ENCODE peak calls at places on chromosomes 6 and 20, in five cellular contexts. One of them, this sample, is unnamed.
A peak's percentile ranks its signal among the peaks of the same experiment; 100 is the strongest.

GRCh38 chr6:42220754-42221153 is 3.1 kb upstream of the MRPS10 start:
- DNase-seq in HCT116: no peak
- DNase-seq in GM23338: no peak
- DNase-seq in PC-3: no peak
- DNase-seq in SK-N-SH: no peak
- DNase-seq in this sample: no peak

GRCh38 chr6:160986831-160987230 is 4.7 kb upstream of the MAP3K4 start:
- DNase-seq in HCT116: no peak
- DNase-seq in GM23338: no peak
- DNase-seq in PC-3: no peak
- DNase-seq in SK-N-SH: no peak
- DNase-seq in this sample: no peak

GRCh38 chr6:34358389-34358906 is 34.0 kb downstream of the NUDT3 start:
- DNase-seq in HCT116: no peak
- DNase-seq in GM23338: no peak
- DNase-seq in PC-3: peak; percentile 51
- DNase-seq in SK-N-SH: peak; percentile 52
- DNase-seq in this sample: no peak

GRCh38 chr20:6925744-6926278 is 158.3 kb downstream of the BMP2 start:
- DNase-seq in HCT116: no peak
- DNase-seq in GM23338: no peak
- DNase-seq in PC-3: no peak
- DNase-seq in SK-N-SH: no peak
- DNase-seq in this sample: no peak

GRCh38 chr6:104940881-104941693 is 15.8 kb upstream of the LIN28B start:
- DNase-seq in HCT116: no peak
- DNase-seq in GM23338: peak; percentile 85
- DNase-seq in PC-3: peak; percentile 16
- DNase-seq in SK-N-SH: peak; percentile 93
- DNase-seq in this sample: no peak

GRCh38 chr6:82554706-82555105 is 191.1 kb downstream of the TPBG start:
- DNase-seq in HCT116: no peak
- DNase-seq in GM23338: no peak
- DNase-seq in PC-3: no peak
- DNase-seq in SK-N-SH: no peak
- DNase-seq in this sample: no peak

GRCh38 chr6:118080547-118080946 is 173.5 kb downstream of the SLC35F1 start:
- DNase-seq in HCT116: peak; percentile 4
- DNase-seq in GM23338: peak; percentile 60
- DNase-seq in PC-3: peak; percentile 4
- DNase-seq in SK-N-SH: peak; percentile 1
- DNase-seq in this sample: no peak

GRCh38 chr20:13800728-13801134 is 15.9 kb downstream of the NDUFAF5 start:
- DNase-seq in HCT116: no peak
- DNase-seq in GM23338: no peak
- DNase-seq in PC-3: peak; percentile 86
- DNase-seq in SK-N-SH: peak; percentile 67
- DNase-seq in this sample: no peak

GRCh38 chr6:144351741-144352140 is 66.6 kb downstream of the UTRN start:
- DNase-seq in HCT116: no peak
- DNase-seq in GM23338: no peak
- DNase-seq in PC-3: no peak
- DNase-seq in SK-N-SH: no peak
- DNase-seq in this sample: no peak

GRCh38 chr6:159875194-159875593 is 15.6 kb upstream of the MAS1 start:
- DNase-seq in HCT116: no peak
- DNase-seq in GM23338: peak; percentile 67
- DNase-seq in PC-3: no peak
- DNase-seq in SK-N-SH: no peak
- DNase-seq in this sample: no peak

GRCh38 chr20:8578191-8578690 is 446.2 kb downstream of the PLCB1 start:
- DNase-seq in HCT116: no peak
- DNase-seq in GM23338: no peak
- DNase-seq in PC-3: no peak
- DNase-seq in SK-N-SH: no peak
- DNase-seq in this sample: no peak

GRCh38 chr6:55617272-55617671 is 38.3 kb upstream of the HMGCLL1 start:
- DNase-seq in HCT116: peak; percentile 27
- DNase-seq in GM23338: peak; percentile 72
- DNase-seq in PC-3: peak; percentile 76
- DNase-seq in SK-N-SH: peak; percentile 16
- DNase-seq in this sample: peak; percentile 27

GRCh38 chr20:16115891-16116577 is 457.2 kb downstream of the KIF16B start:
- DNase-seq in HCT116: no peak
- DNase-seq in GM23338: peak; percentile 2
- DNase-seq in PC-3: no peak
- DNase-seq in SK-N-SH: no peak
- DNase-seq in this sample: no peak

GRCh38 chr6:13866291-13866690 is 51.9 kb upstream of the MCUR1 start:
- DNase-seq in HCT116: no peak
- DNase-seq in GM23338: no peak
- DNase-seq in PC-3: no peak
- DNase-seq in SK-N-SH: no peak
- DNase-seq in this sample: no peak

GRCh38 chr6:109446072-109446471 is 5.5 kb downstream of the SMPD2 start:
- DNase-seq in HCT116: no peak
- DNase-seq in GM23338: no peak
- DNase-seq in PC-3: no peak
- DNase-seq in SK-N-SH: no peak
- DNase-seq in this sample: no peak

GRCh38 chr6:138844203-138844602 is 48.3 kb downstream of the ECT2L start:
- DNase-seq in HCT116: no peak
- DNase-seq in GM23338: peak; percentile 38
- DNase-seq in PC-3: no peak
- DNase-seq in SK-N-SH: no peak
- DNase-seq in this sample: no peak

GRCh38 chr6:143061597-143062385 is 1.1 kb downstream of the AIG1 start:
- DNase-seq in HCT116: no peak
- DNase-seq in GM23338: no peak
- DNase-seq in PC-3: no peak
- DNase-seq in SK-N-SH: no peak
- DNase-seq in this sample: no peak

GRCh38 chr6:89828988-89829590 is 591 bp upstream of the CASP8AP2 start:
- DNase-seq in HCT116: no peak
- DNase-seq in GM23338: peak; percentile 49
- DNase-seq in PC-3: no peak
- DNase-seq in SK-N-SH: no peak
- DNase-seq in this sample: peak; percentile 23

GRCh38 chr6:16216501-16217155 is 21.8 kb upstream of the GMPR start:
- DNase-seq in HCT116: no peak
- DNase-seq in GM23338: peak; percentile 44
- DNase-seq in PC-3: no peak
- DNase-seq in SK-N-SH: no peak
- DNase-seq in this sample: no peak

GRCh38 chr6:74597840-74598239 is 608.0 kb downstream of the COL12A1 start:
- DNase-seq in HCT116: no peak
- DNase-seq in GM23338: no peak
- DNase-seq in PC-3: no peak
- DNase-seq in SK-N-SH: no peak
- DNase-seq in this sample: no peak

GRCh38 chr6:15485875-15486274 is 177.0 kb downstream of the DTNBP1 start:
- DNase-seq in HCT116: no peak
- DNase-seq in GM23338: no peak
- DNase-seq in PC-3: peak; percentile 36
- DNase-seq in SK-N-SH: no peak
- DNase-seq in this sample: no peak

GRCh38 chr6:1325471-1326309 is 13.8 kb downstream of the FOXQ1 start:
- DNase-seq in HCT116: peak; percentile 37
- DNase-seq in GM23338: no peak
- DNase-seq in PC-3: peak; percentile 99
- DNase-seq in SK-N-SH: no peak
- DNase-seq in this sample: no peak

GRCh38 chr20:45857836-45858250 is 429 bp downstream of the ZSWIM3 start:
- DNase-seq in HCT116: no peak
- DNase-seq in GM23338: peak; percentile 76
- DNase-seq in PC-3: no peak
- DNase-seq in SK-N-SH: peak; percentile 66
- DNase-seq in this sample: peak; percentile 43

GRCh38 chr6:31037169-31037568 is 26.9 kb downstream of the MUC22 start:
- DNase-seq in HCT116: no peak
- DNase-seq in GM23338: no peak
- DNase-seq in PC-3: no peak
- DNase-seq in SK-N-SH: no peak
- DNase-seq in this sample: no peak

GRCh38 chr20:31948008-31948407 is 3.8 kb downstream of the PDRG1 start:
- DNase-seq in HCT116: no peak
- DNase-seq in GM23338: no peak
- DNase-seq in PC-3: no peak
- DNase-seq in SK-N-SH: no peak
- DNase-seq in this sample: no peak

GRCh38 chr6:72894091-72894490 is 272.2 kb downstream of the KCNQ5 start:
- DNase-seq in HCT116: no peak
- DNase-seq in GM23338: no peak
- DNase-seq in PC-3: peak; percentile 79
- DNase-seq in SK-N-SH: no peak
- DNase-seq in this sample: no peak

GRCh38 chr6:72886170-72886569 is 264.3 kb downstream of the KCNQ5 start:
- DNase-seq in HCT116: no peak
- DNase-seq in GM23338: no peak
- DNase-seq in PC-3: no peak
- DNase-seq in SK-N-SH: no peak
- DNase-seq in this sample: no peak

GRCh38 chr6:72890233-72890632 is 268.4 kb downstream of the KCNQ5 start:
- DNase-seq in HCT116: no peak
- DNase-seq in GM23338: no peak
- DNase-seq in PC-3: no peak
- DNase-seq in SK-N-SH: no peak
- DNase-seq in this sample: no peak

GRCh38 chr6:72890671-72891070 is 268.8 kb downstream of the KCNQ5 start:
- DNase-seq in HCT116: no peak
- DNase-seq in GM23338: no peak
- DNase-seq in PC-3: no peak
- DNase-seq in SK-N-SH: no peak
- DNase-seq in this sample: no peak
- TF ChIP-seq EZH2phosphoT487 in HCT116: no peak
- TF ChIP-seq EZH2phosphoT487 in GM23338: no peak
- TF ChIP-seq EZH2phosphoT487 in PC-3: no peak
- TF ChIP-seq EZH2phosphoT487 in SK-N-SH: no peak
- TF ChIP-seq EZH2phosphoT487 in this sample: no peak

DNA sequence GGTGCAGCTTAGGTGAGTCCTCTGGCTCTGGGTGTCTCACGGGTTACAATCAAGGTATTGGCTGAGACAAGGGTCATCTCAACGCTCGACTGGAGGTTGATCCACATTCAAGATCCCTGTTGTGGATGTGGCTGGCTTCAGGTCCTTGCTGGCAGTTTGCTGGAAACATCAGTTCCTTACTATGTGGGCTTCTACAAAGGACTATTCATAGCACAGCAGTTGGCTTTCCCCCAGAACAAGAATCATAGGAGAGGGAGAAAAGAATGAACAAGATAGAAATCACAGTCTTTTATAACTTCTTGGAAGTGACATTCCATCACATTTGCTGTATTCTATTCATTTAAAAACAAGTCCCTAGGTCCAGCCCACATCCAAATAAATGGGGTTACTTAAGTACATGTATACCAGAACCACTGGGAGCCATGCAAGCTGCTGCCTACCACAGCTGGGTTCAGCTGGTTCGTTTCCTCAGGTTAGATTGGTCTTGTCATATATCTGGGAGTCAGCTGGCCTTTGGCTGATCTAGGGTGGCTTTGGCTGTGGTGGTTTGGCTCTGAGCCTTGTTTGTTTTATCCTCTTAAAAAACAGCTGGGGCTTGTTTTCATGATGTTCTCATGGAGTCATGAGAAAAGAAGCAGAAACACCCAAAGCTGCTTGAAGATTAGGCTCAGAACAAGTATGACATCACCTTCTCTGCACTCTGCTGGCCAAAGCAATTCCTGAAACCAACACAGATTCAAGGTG is 433.2 kb upstream of the SPTLC3 start:
- DNase-seq in HCT116: no peak
- DNase-seq in GM23338: no peak
- DNase-seq in PC-3: no peak
- DNase-seq in SK-N-SH: no peak
- DNase-seq in this sample: no peak
- TF ChIP-seq EZH2phosphoT487 in HCT116: no peak
- TF ChIP-seq EZH2phosphoT487 in GM23338: no peak
- TF ChIP-seq EZH2phosphoT487 in PC-3: no peak
- TF ChIP-seq EZH2phosphoT487 in SK-N-SH: no peak
- TF ChIP-seq EZH2phosphoT487 in this sample: no peak

GRCh38 chr6:157484181-157484580 is 103.2 kb downstream of the ZDHHC14 start:
- DNase-seq in HCT116: no peak
- DNase-seq in GM23338: no peak
- DNase-seq in PC-3: no peak
- DNase-seq in SK-N-SH: no peak
- DNase-seq in this sample: no peak

GRCh38 chr6:157487110-157487773 is 106.3 kb downstream of the ZDHHC14 start:
- DNase-seq in HCT116: no peak
- DNase-seq in GM23338: no peak
- DNase-seq in PC-3: no peak
- DNase-seq in SK-N-SH: no peak
- DNase-seq in this sample: no peak

GRCh38 chr6:157488058-157488457 is 107.1 kb downstream of the ZDHHC14 start:
- DNase-seq in HCT116: no peak
- DNase-seq in GM23338: no peak
- DNase-seq in PC-3: no peak
- DNase-seq in SK-N-SH: no peak
- DNase-seq in this sample: no peak

GRCh38 chr6:157488635-157489226 is 107.7 kb downstream of the ZDHHC14 start:
- DNase-seq in HCT116: no peak
- DNase-seq in GM23338: no peak
- DNase-seq in PC-3: peak; percentile 3
- DNase-seq in SK-N-SH: peak; percentile 54
- DNase-seq in this sample: no peak

DNA sequence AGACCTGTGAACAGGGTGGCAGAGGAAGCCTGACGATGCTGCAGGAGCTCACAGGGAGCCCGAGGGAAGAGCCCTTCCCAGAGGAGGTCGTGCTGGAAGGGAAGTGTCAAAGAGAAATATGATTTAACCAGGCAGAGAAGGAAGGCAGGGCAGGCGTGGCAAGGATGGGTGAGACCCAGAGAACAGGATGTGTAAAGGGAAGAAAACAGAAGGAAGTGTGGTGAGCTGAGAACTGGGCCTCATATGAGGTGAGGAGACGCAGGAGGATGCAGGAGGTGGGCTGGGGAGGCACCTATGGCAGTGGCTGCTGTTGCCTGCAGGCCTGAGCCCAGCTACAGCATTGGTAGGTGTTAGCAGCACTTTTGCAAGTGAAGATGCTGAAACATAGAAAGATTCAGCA is 105.6 kb downstream of the ZDHHC14 start:
- DNase-seq in HCT116: no peak
- DNase-seq in GM23338: no peak
- DNase-seq in PC-3: no peak
- DNase-seq in SK-N-SH: no peak
- DNase-seq in this sample: no peak
- TF ChIP-seq EZH2phosphoT487 in HCT116: no peak
- TF ChIP-seq EZH2phosphoT487 in GM23338: no peak
- TF ChIP-seq EZH2phosphoT487 in PC-3: no peak
- TF ChIP-seq EZH2phosphoT487 in SK-N-SH: no peak
- TF ChIP-seq EZH2phosphoT487 in this sample: no peak

DNA sequence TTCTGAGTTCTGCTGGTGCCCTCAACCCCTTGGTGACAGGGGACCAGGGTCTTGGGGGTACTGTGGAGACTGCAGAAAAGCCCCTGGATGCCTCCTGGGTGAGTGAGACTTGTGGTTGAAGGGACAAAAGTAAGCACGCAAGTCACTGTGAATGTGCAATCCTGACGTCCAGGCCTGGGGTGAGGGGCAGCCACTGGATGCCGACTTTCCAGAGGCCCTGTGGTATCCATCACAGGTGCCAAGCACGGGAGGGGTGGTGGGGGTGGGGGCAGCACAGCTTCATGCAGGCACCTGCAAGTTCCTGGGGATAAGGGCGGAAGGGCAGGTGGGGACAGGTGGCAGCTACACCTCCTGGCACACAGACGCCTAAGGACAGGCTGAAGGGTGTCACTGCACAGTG is 20.1 kb upstream of the UBE2V1 start:
- DNase-seq in HCT116: no peak
- DNase-seq in GM23338: no peak
- DNase-seq in PC-3: no peak
- DNase-seq in SK-N-SH: no peak
- DNase-seq in this sample: no peak
- TF ChIP-seq EZH2phosphoT487 in HCT116: no peak
- TF ChIP-seq EZH2phosphoT487 in GM23338: no peak
- TF ChIP-seq EZH2phosphoT487 in PC-3: no peak
- TF ChIP-seq EZH2phosphoT487 in SK-N-SH: no peak
- TF ChIP-seq EZH2phosphoT487 in this sample: no peak

This sample was measured in MM.1S.